ENCODE peak calls at places on chromosomes 13 and 19, in six cellular contexts. One of them, this sample, is unnamed.

GRCh38 chr19:13995017-13995728 is 10.9 kb downstream of the RFX1 start:
- DNase-seq in NB4: no peak
- DNase-seq in tibial nerve: no peak
- DNase-seq in A549: no peak
- DNase-seq in HCT116: no peak
- DNase-seq in Peyer's patch: no peak
- DNase-seq in this sample: peak

GRCh38 chr19:13036366-13036976 is 41.2 kb downstream of the NFIX start:
- DNase-seq in A549: peak
- DNase-seq in HCT116: peak
- DNase-seq in Peyer's patch: peak
- DNase-seq in NB4: peak
- DNase-seq in tibial nerve: no peak
- DNase-seq in this sample: no peak

GRCh38 chr19:28437390-28438346 is 775.3 kb downstream of the UQCRFS1 start:
- DNase-seq in A549: no peak
- DNase-seq in HCT116: no peak
- DNase-seq in NB4: no peak
- DNase-seq in tibial nerve: no peak
- DNase-seq in Peyer's patch: no peak
- DNase-seq in this sample: no peak

GRCh38 chr19:3710265-3710812 is 2.2 kb downstream of the TJP3 start:
- DNase-seq in A549: peak
- DNase-seq in HCT116: peak
- DNase-seq in Peyer's patch: peak
- DNase-seq in tibial nerve: peak
- DNase-seq in NB4: peak
- DNase-seq in this sample: peak

GRCh38 chr13:36789061-36789460 is 30.0 kb upstream of the RFXAP start:
- DNase-seq in Peyer's patch: no peak
- DNase-seq in A549: no peak
- DNase-seq in HCT116: no peak
- DNase-seq in tibial nerve: no peak
- DNase-seq in NB4: no peak
- DNase-seq in this sample: no peak

GRCh38 chr19:45391346-45391745 is 13.5 kb downstream of the PPP1R13L start:
- DNase-seq in tibial nerve: no peak
- DNase-seq in A549: peak
- DNase-seq in HCT116: no peak
- DNase-seq in NB4: peak
- DNase-seq in Peyer's patch: no peak
- DNase-seq in this sample: no peak

GRCh38 chr13:86397640-86398039 is 598.4 kb upstream of the SLITRK6 start:
- DNase-seq in A549: no peak
- DNase-seq in Peyer's patch: no peak
- DNase-seq in HCT116: no peak
- DNase-seq in tibial nerve: no peak
- DNase-seq in NB4: no peak
- DNase-seq in this sample: no peak

GRCh38 chr13:98390086-98390697 is 186.7 kb downstream of the STK24 start:
- DNase-seq in tibial nerve: no peak
- DNase-seq in A549: no peak
- DNase-seq in Peyer's patch: no peak
- DNase-seq in NB4: no peak
- DNase-seq in HCT116: no peak
- DNase-seq in this sample: no peak

GRCh38 chr19:10238172-10238783 is 7.1 kb upstream of the S1PR2 start:
- DNase-seq in Peyer's patch: no peak
- DNase-seq in HCT116: no peak
- DNase-seq in tibial nerve: no peak
- DNase-seq in NB4: peak
- DNase-seq in A549: peak
- DNase-seq in this sample: no peak

GRCh38 chr19:15432018-15432494 is 13.3 kb upstream of the AKAP8L start:
- DNase-seq in tibial nerve: no peak
- DNase-seq in A549: no peak
- DNase-seq in Peyer's patch: peak
- DNase-seq in NB4: no peak
- DNase-seq in HCT116: no peak
- DNase-seq in this sample: no peak

GRCh38 chr19:23440791-23441190 is 45.5 kb upstream of the ZNF91 start:
- DNase-seq in HCT116: no peak
- DNase-seq in A549: peak
- DNase-seq in NB4: peak
- DNase-seq in tibial nerve: no peak
- DNase-seq in Peyer's patch: no peak
- DNase-seq in this sample: no peak

GRCh38 chr13:75857291-75857690 is 221.2 kb downstream of the LMO7 start:
- DNase-seq in NB4: no peak
- DNase-seq in HCT116: no peak
- DNase-seq in A549: no peak
- DNase-seq in tibial nerve: no peak
- DNase-seq in Peyer's patch: no peak
- DNase-seq in this sample: no peak

GRCh38 chr13:62168891-62169290 is 753.2 kb upstream of the PCDH20 start:
- DNase-seq in NB4: no peak
- DNase-seq in Peyer's patch: no peak
- DNase-seq in HCT116: no peak
- DNase-seq in tibial nerve: no peak
- DNase-seq in A549: no peak
- DNase-seq in this sample: no peak

GRCh38 chr13:31982540-31982939 is 49.0 kb upstream of the FRY start:
- DNase-seq in tibial nerve: peak
- DNase-seq in Peyer's patch: peak
- DNase-seq in NB4: peak
- DNase-seq in HCT116: peak
- DNase-seq in A549: peak
- DNase-seq in this sample: peak

GRCh38 chr19:2587001-2587719 is 111.2 kb downstream of the GADD45B start:
- DNase-seq in tibial nerve: no peak
- DNase-seq in NB4: peak
- DNase-seq in Peyer's patch: peak
- DNase-seq in HCT116: no peak
- DNase-seq in A549: no peak
- DNase-seq in this sample: no peak

GRCh38 chr19:6020972-6021805 is 43.2 kb upstream of the RANBP3 start:
- DNase-seq in HCT116: no peak
- DNase-seq in NB4: no peak
- DNase-seq in tibial nerve: no peak
- DNase-seq in A549: no peak
- DNase-seq in Peyer's patch: peak
- DNase-seq in this sample: no peak

GRCh38 chr13:110416131-110416584 is 109.1 kb downstream of the COL4A2 start:
- DNase-seq in Peyer's patch: no peak
- DNase-seq in tibial nerve: no peak
- DNase-seq in A549: no peak
- DNase-seq in HCT116: no peak
- DNase-seq in NB4: no peak
- DNase-seq in this sample: no peak

GRCh38 chr13:98504371-98504963 is 72.4 kb downstream of the STK24 start:
- DNase-seq in NB4: peak
- DNase-seq in A549: no peak
- DNase-seq in HCT116: no peak
- DNase-seq in Peyer's patch: no peak
- DNase-seq in tibial nerve: no peak
- DNase-seq in this sample: no peak

GRCh38 chr19:12783226-12783848 is 7.9 kb upstream of the JUNB start:
- DNase-seq in NB4: peak
- DNase-seq in HCT116: no peak
- DNase-seq in A549: peak
- DNase-seq in tibial nerve: no peak
- DNase-seq in Peyer's patch: no peak
- DNase-seq in this sample: peak

GRCh38 chr19:934865-935422 is 9.1 kb downstream of the ARID3A start:
- DNase-seq in tibial nerve: peak
- DNase-seq in Peyer's patch: peak
- DNase-seq in HCT116: no peak
- DNase-seq in A549: peak
- DNase-seq in NB4: no peak
- DNase-seq in this sample: peak

GRCh38 chr19:13872695-13873389 is 4.1 kb upstream of the NANOS3 start:
- DNase-seq in NB4: peak
- DNase-seq in A549: peak
- DNase-seq in tibial nerve: no peak
- DNase-seq in Peyer's patch: peak
- DNase-seq in HCT116: no peak
- DNase-seq in this sample: no peak

GRCh38 chr13:111153977-111154332 is 38.8 kb downstream of the ARHGEF7 start:
- DNase-seq in Peyer's patch: peak
- DNase-seq in A549: no peak
- DNase-seq in NB4: no peak
- DNase-seq in HCT116: no peak
- DNase-seq in tibial nerve: peak
- DNase-seq in this sample: peak

GRCh38 chr13:59477011-59477410 is 686.7 kb downstream of the DIAPH3 start:
- DNase-seq in HCT116: peak
- DNase-seq in Peyer's patch: no peak
- DNase-seq in tibial nerve: no peak
- DNase-seq in NB4: peak
- DNase-seq in A549: peak
- DNase-seq in this sample: no peak
- TF ChIP-seq CTCF in HCT116: peak
- TF ChIP-seq CTCF in Peyer's patch: no peak
- TF ChIP-seq CTCF in tibial nerve: no peak
- TF ChIP-seq CTCF in NB4: peak
- TF ChIP-seq CTCF in A549: no peak
- TF ChIP-seq CTCF in this sample: no peak

GRCh38 chr19:38930776-38931761 is at the start of gene MRPS12:
- DNase-seq in tibial nerve: peak
- DNase-seq in A549: peak
- DNase-seq in Peyer's patch: peak
- DNase-seq in HCT116: peak
- DNase-seq in NB4: peak
- DNase-seq in this sample: peak
- TF ChIP-seq POLR2A in tibial nerve: no peak
- TF ChIP-seq POLR2A in A549: peak
- TF ChIP-seq POLR2A in Peyer's patch: peak
- TF ChIP-seq POLR2A in HCT116: peak
- TF ChIP-seq POLR2A in NB4: peak
- TF ChIP-seq POLR2A in this sample: peak

DNA sequence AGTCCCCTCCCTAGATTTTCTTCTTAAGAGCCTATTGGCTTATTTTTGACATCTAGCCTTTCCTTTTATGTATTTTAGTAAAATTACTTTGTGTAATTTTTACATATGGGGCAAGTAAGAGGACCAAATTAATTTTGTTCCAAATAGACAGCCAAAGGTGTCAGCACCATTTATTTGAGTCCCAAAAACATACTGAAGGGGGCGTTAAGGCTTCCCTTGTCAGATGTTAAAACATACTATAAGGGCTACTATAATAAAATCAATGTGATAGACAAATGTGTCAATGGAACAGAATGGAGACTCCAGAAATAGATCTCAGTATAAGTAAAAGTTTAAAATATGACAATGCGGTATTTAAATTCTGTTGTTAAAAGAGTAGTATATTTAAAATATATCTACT is 133.6 kb downstream of the MTUS2 start:
- DNase-seq in NB4: peak
- DNase-seq in A549: no peak
- DNase-seq in tibial nerve: no peak
- DNase-seq in HCT116: no peak
- DNase-seq in Peyer's patch: no peak
- DNase-seq in this sample: no peak
- TF ChIP-seq CTCF in NB4: peak
- TF ChIP-seq CTCF in A549: no peak
- TF ChIP-seq CTCF in tibial nerve: no peak
- TF ChIP-seq CTCF in HCT116: peak
- TF ChIP-seq CTCF in Peyer's patch: no peak
- TF ChIP-seq CTCF in this sample: no peak

DNA sequence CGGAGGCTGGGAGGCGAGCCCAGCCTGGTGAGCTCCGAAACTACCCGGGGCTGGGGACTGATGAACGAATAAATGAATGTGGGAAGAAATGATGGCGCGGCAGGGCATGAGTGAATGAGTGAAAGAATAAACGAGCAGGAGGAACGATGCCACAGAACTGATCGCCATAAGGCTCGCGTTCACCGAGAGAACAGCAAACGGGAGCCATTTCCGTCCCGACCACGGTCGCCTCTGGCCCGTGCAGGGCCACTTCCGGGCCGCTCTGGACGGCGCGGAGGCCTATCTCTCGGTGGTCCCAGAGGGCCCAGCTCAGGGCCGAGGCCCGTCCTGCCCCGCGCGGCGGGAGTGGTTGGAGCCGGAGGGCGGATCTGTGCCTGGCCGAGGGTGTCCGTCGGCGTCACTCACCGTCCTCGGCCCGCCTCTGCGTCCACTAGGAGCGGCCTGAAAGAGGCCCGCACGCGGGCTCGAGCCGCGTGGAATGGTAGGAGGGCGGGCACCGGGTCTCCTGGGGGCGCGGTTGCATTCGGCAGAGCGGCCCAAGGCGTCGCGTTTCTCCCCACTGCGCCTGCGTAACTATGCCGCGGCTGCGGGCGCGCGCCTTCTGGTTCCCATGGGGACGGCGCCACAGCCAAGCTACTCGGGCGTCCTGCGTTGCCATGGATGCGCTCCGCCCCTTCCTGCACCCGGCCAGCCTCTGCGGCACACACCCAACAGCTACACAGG is at the start of gene ZNF497:
- DNase-seq in Peyer's patch: peak
- DNase-seq in tibial nerve: peak
- DNase-seq in NB4: peak
- DNase-seq in A549: peak
- DNase-seq in HCT116: peak
- DNase-seq in this sample: peak
- TF ChIP-seq POLR2A in Peyer's patch: no peak
- TF ChIP-seq POLR2A in tibial nerve: peak
- TF ChIP-seq POLR2A in NB4: peak
- TF ChIP-seq POLR2A in A549: peak
- TF ChIP-seq POLR2A in HCT116: peak
- TF ChIP-seq POLR2A in this sample: peak

GRCh38 chr13:113005997-113006396 is 37.0 kb downstream of the MCF2L start:
- DNase-seq in HCT116: no peak
- DNase-seq in tibial nerve: no peak
- DNase-seq in NB4: no peak
- DNase-seq in Peyer's patch: no peak
- DNase-seq in A549: no peak
- DNase-seq in this sample: no peak

GRCh38 chr13:113006660-113007059 is 37.6 kb downstream of the MCF2L start:
- DNase-seq in HCT116: no peak
- DNase-seq in Peyer's patch: no peak
- DNase-seq in NB4: no peak
- DNase-seq in tibial nerve: no peak
- DNase-seq in A549: no peak
- DNase-seq in this sample: no peak

GRCh38 chr13:113010510-113010865 is 41.5 kb downstream of the MCF2L start:
- DNase-seq in tibial nerve: no peak
- DNase-seq in A549: no peak
- DNase-seq in NB4: no peak
- DNase-seq in Peyer's patch: no peak
- DNase-seq in HCT116: no peak
- DNase-seq in this sample: no peak

GRCh38 chr13:113009743-113010509 is 40.9 kb downstream of the MCF2L start:
- DNase-seq in Peyer's patch: no peak
- DNase-seq in HCT116: no peak
- DNase-seq in A549: no peak
- DNase-seq in tibial nerve: no peak
- DNase-seq in NB4: no peak
- DNase-seq in this sample: peak

GRCh38 chr13:113008841-113009240 is 39.8 kb downstream of the MCF2L start:
- DNase-seq in Peyer's patch: no peak
- DNase-seq in HCT116: no peak
- DNase-seq in NB4: no peak
- DNase-seq in A549: no peak
- DNase-seq in tibial nerve: no peak
- DNase-seq in this sample: no peak
- TF ChIP-seq CTCF in Peyer's patch: no peak
- TF ChIP-seq CTCF in HCT116: no peak
- TF ChIP-seq CTCF in NB4: no peak
- TF ChIP-seq CTCF in A549: no peak
- TF ChIP-seq CTCF in tibial nerve: no peak
- TF ChIP-seq CTCF in this sample: no peak

GRCh38 chr19:54102421-54103169 is at the start of gene NDUFA3:
- DNase-seq in tibial nerve: peak
- DNase-seq in HCT116: peak
- DNase-seq in NB4: peak
- DNase-seq in A549: peak
- DNase-seq in Peyer's patch: peak
- DNase-seq in this sample: peak
- TF ChIP-seq POLR2A in tibial nerve: peak
- TF ChIP-seq POLR2A in HCT116: peak
- TF ChIP-seq POLR2A in NB4: peak
- TF ChIP-seq POLR2A in A549: peak
- TF ChIP-seq POLR2A in Peyer's patch: peak
- TF ChIP-seq POLR2A in this sample: no peak

This sample was measured in adrenal gland.